ENCODE peak calls at places on chromosome 19, in nine cellular contexts. One of them, this sample, is unnamed.
A peak's percentile ranks its signal among the peaks of the same experiment; 100 is the strongest.

GRCh38 chr19:6527893-6528543 is 2.8 kb upstream of the TNFSF9 start:
- DNase-seq in CD8-positive, alpha-beta memory T cell: no peak
- DNase-seq in activated T-helper 2 cell treated with anti-CD3 and anti-CD28 coated beads, Interferon-gamma antibody, Interleukin-2, Interleukin-4, amounts not matched to agents 10 μg/mL and 5 μg/mL and 100 μg/mL, durations not matched to agents 14 hours and 24 hours and 36 hours: no peak
- DNase-seq in activated CD4-positive, alpha-beta T cell treated with anti-CD3 and anti-CD28 coated beads, Interleukin-2, amount 10 ng/mL, durations not matched to agents 7 days and 5 days: no peak
- DNase-seq in upper lobe of right lung: no peak
- DNase-seq in CD4-positive, alpha-beta memory T cell: no peak
- DNase-seq in foreskin fibroblast: no peak
- DNase-seq in heart right ventricle: no peak
- DNase-seq in uterus: no peak
- DNase-seq in this sample: peak; percentile 99

GRCh38 chr19:799076-799881 is 2.0 kb downstream of the PTBP1 start:
- DNase-seq in activated T-helper 2 cell treated with anti-CD3 and anti-CD28 coated beads, Interferon-gamma antibody, Interleukin-2, Interleukin-4, amounts not matched to agents 10 μg/mL and 5 μg/mL and 100 μg/mL, durations not matched to agents 14 hours and 24 hours and 36 hours: no peak
- DNase-seq in CD4-positive, alpha-beta memory T cell: no peak
- DNase-seq in heart right ventricle: no peak
- DNase-seq in foreskin fibroblast: no peak
- DNase-seq in uterus: no peak
- DNase-seq in CD8-positive, alpha-beta memory T cell: no peak
- DNase-seq in activated CD4-positive, alpha-beta T cell treated with anti-CD3 and anti-CD28 coated beads, Interleukin-2, amount 10 ng/mL, durations not matched to agents 7 days and 5 days: peak; percentile 23
- DNase-seq in upper lobe of right lung: no peak
- DNase-seq in this sample: peak; percentile 33

GRCh38 chr19:29303035-29303706 is 90.2 kb upstream of the UQCRFS1 start:
- DNase-seq in activated CD4-positive, alpha-beta T cell treated with anti-CD3 and anti-CD28 coated beads, Interleukin-2, amount 10 ng/mL, durations not matched to agents 7 days and 5 days: no peak
- DNase-seq in CD8-positive, alpha-beta memory T cell: no peak
- DNase-seq in foreskin fibroblast: no peak
- DNase-seq in CD4-positive, alpha-beta memory T cell: no peak
- DNase-seq in heart right ventricle: no peak
- DNase-seq in uterus: no peak
- DNase-seq in activated T-helper 2 cell treated with anti-CD3 and anti-CD28 coated beads, Interferon-gamma antibody, Interleukin-2, Interleukin-4, amounts not matched to agents 10 μg/mL and 5 μg/mL and 100 μg/mL, durations not matched to agents 14 hours and 24 hours and 36 hours: no peak
- DNase-seq in upper lobe of right lung: peak; percentile 33
- DNase-seq in this sample: no peak

GRCh38 chr19:8575467-8575997 is 1.7 kb downstream of the MYO1F start:
- DNase-seq in CD8-positive, alpha-beta memory T cell: peak; percentile 78
- DNase-seq in CD4-positive, alpha-beta memory T cell: peak; percentile 82
- DNase-seq in heart right ventricle: no peak
- DNase-seq in activated CD4-positive, alpha-beta T cell treated with anti-CD3 and anti-CD28 coated beads, Interleukin-2, amount 10 ng/mL, durations not matched to agents 7 days and 5 days: peak; percentile 72
- DNase-seq in activated T-helper 2 cell treated with anti-CD3 and anti-CD28 coated beads, Interferon-gamma antibody, Interleukin-2, Interleukin-4, amounts not matched to agents 10 μg/mL and 5 μg/mL and 100 μg/mL, durations not matched to agents 14 hours and 24 hours and 36 hours: peak; percentile 46
- DNase-seq in foreskin fibroblast: no peak
- DNase-seq in upper lobe of right lung: no peak
- DNase-seq in uterus: no peak
- DNase-seq in this sample: no peak

GRCh38 chr19:21483589-21484170 is 21.7 kb upstream of the ZNF429 start:
- DNase-seq in foreskin fibroblast: no peak
- DNase-seq in upper lobe of right lung: peak; percentile 79
- DNase-seq in heart right ventricle: peak; percentile 76
- DNase-seq in uterus: peak; percentile 63
- DNase-seq in activated CD4-positive, alpha-beta T cell treated with anti-CD3 and anti-CD28 coated beads, Interleukin-2, amount 10 ng/mL, durations not matched to agents 7 days and 5 days: peak; percentile 52
- DNase-seq in CD8-positive, alpha-beta memory T cell: peak; percentile 64
- DNase-seq in activated T-helper 2 cell treated with anti-CD3 and anti-CD28 coated beads, Interferon-gamma antibody, Interleukin-2, Interleukin-4, amounts not matched to agents 10 μg/mL and 5 μg/mL and 100 μg/mL, durations not matched to agents 14 hours and 24 hours and 36 hours: peak; percentile 15
- DNase-seq in CD4-positive, alpha-beta memory T cell: no peak
- DNase-seq in this sample: peak; percentile 28

GRCh38 chr19:45451181-45451849 is 16.5 kb upstream of the FOSB start:
- DNase-seq in CD4-positive, alpha-beta memory T cell: peak; percentile 86
- DNase-seq in upper lobe of right lung: no peak
- DNase-seq in uterus: peak; percentile 54
- DNase-seq in CD8-positive, alpha-beta memory T cell: peak; percentile 86
- DNase-seq in heart right ventricle: no peak
- DNase-seq in activated CD4-positive, alpha-beta T cell treated with anti-CD3 and anti-CD28 coated beads, Interleukin-2, amount 10 ng/mL, durations not matched to agents 7 days and 5 days: peak; percentile 69
- DNase-seq in foreskin fibroblast: peak; percentile 43
- DNase-seq in activated T-helper 2 cell treated with anti-CD3 and anti-CD28 coated beads, Interferon-gamma antibody, Interleukin-2, Interleukin-4, amounts not matched to agents 10 μg/mL and 5 μg/mL and 100 μg/mL, durations not matched to agents 14 hours and 24 hours and 36 hours: peak; percentile 55
- DNase-seq in this sample: peak; percentile 72

GRCh38 chr19:3459322-3459881 is 20.9 kb downstream of the SMIM24 start:
- DNase-seq in uterus: peak; percentile 95
- DNase-seq in activated T-helper 2 cell treated with anti-CD3 and anti-CD28 coated beads, Interferon-gamma antibody, Interleukin-2, Interleukin-4, amounts not matched to agents 10 μg/mL and 5 μg/mL and 100 μg/mL, durations not matched to agents 14 hours and 24 hours and 36 hours: no peak
- DNase-seq in activated CD4-positive, alpha-beta T cell treated with anti-CD3 and anti-CD28 coated beads, Interleukin-2, amount 10 ng/mL, durations not matched to agents 7 days and 5 days: peak; percentile 31
- DNase-seq in CD8-positive, alpha-beta memory T cell: no peak
- DNase-seq in CD4-positive, alpha-beta memory T cell: no peak
- DNase-seq in heart right ventricle: peak; percentile 76
- DNase-seq in upper lobe of right lung: peak; percentile 83
- DNase-seq in foreskin fibroblast: peak; percentile 63
- DNase-seq in this sample: no peak

GRCh38 chr19:16650821-16651220 is 9.1 kb downstream of the SMIM7 start:
- DNase-seq in activated T-helper 2 cell treated with anti-CD3 and anti-CD28 coated beads, Interferon-gamma antibody, Interleukin-2, Interleukin-4, amounts not matched to agents 10 μg/mL and 5 μg/mL and 100 μg/mL, durations not matched to agents 14 hours and 24 hours and 36 hours: no peak
- DNase-seq in heart right ventricle: no peak
- DNase-seq in CD4-positive, alpha-beta memory T cell: no peak
- DNase-seq in upper lobe of right lung: no peak
- DNase-seq in activated CD4-positive, alpha-beta T cell treated with anti-CD3 and anti-CD28 coated beads, Interleukin-2, amount 10 ng/mL, durations not matched to agents 7 days and 5 days: no peak
- DNase-seq in CD8-positive, alpha-beta memory T cell: no peak
- DNase-seq in uterus: no peak
- DNase-seq in foreskin fibroblast: no peak
- DNase-seq in this sample: no peak

GRCh38 chr19:42068756-42069571 is 1.0 kb downstream of the GRIK5 start:
- DNase-seq in CD4-positive, alpha-beta memory T cell: no peak
- DNase-seq in foreskin fibroblast: no peak
- DNase-seq in activated CD4-positive, alpha-beta T cell treated with anti-CD3 and anti-CD28 coated beads, Interleukin-2, amount 10 ng/mL, durations not matched to agents 7 days and 5 days: no peak
- DNase-seq in CD8-positive, alpha-beta memory T cell: no peak
- DNase-seq in uterus: no peak
- DNase-seq in heart right ventricle: no peak
- DNase-seq in upper lobe of right lung: no peak
- DNase-seq in activated T-helper 2 cell treated with anti-CD3 and anti-CD28 coated beads, Interferon-gamma antibody, Interleukin-2, Interleukin-4, amounts not matched to agents 10 μg/mL and 5 μg/mL and 100 μg/mL, durations not matched to agents 14 hours and 24 hours and 36 hours: no peak
- DNase-seq in this sample: no peak

GRCh38 chr19:29107831-29108230 is 105.1 kb downstream of the UQCRFS1 start:
- DNase-seq in activated T-helper 2 cell treated with anti-CD3 and anti-CD28 coated beads, Interferon-gamma antibody, Interleukin-2, Interleukin-4, amounts not matched to agents 10 μg/mL and 5 μg/mL and 100 μg/mL, durations not matched to agents 14 hours and 24 hours and 36 hours: no peak
- DNase-seq in uterus: no peak
- DNase-seq in CD4-positive, alpha-beta memory T cell: no peak
- DNase-seq in upper lobe of right lung: no peak
- DNase-seq in CD8-positive, alpha-beta memory T cell: no peak
- DNase-seq in activated CD4-positive, alpha-beta T cell treated with anti-CD3 and anti-CD28 coated beads, Interleukin-2, amount 10 ng/mL, durations not matched to agents 7 days and 5 days: no peak
- DNase-seq in foreskin fibroblast: no peak
- DNase-seq in heart right ventricle: no peak
- DNase-seq in this sample: no peak